ENCODE peak calls at places on chromosome 22, in seven cellular contexts. One of them, this sample, is unnamed.

GRCh38 chr22:23478175-23478574 is 101.9 kb downstream of the IGLL1 start:
- DNase-seq in lung microvascular endothelial cell: no peak
- DNase-seq in fibroblast of pulmonary artery: no peak
- DNase-seq in M059J: peak
- DNase-seq in fibroblast of gingiva: no peak
- DNase-seq in HTR-8/SVneo: no peak
- DNase-seq in pancreas: no peak
- DNase-seq in this sample: no peak

GRCh38 chr22:30733081-30733680 is 38.5 kb downstream of the OSBP2 start:
- DNase-seq in HTR-8/SVneo: no peak
- DNase-seq in lung microvascular endothelial cell: peak
- DNase-seq in fibroblast of gingiva: no peak
- DNase-seq in pancreas: no peak
- DNase-seq in fibroblast of pulmonary artery: peak
- DNase-seq in M059J: peak
- DNase-seq in this sample: no peak

GRCh38 chr22:47129902-47130301 is 367.5 kb downstream of the TBC1D22A start:
- DNase-seq in lung microvascular endothelial cell: no peak
- DNase-seq in M059J: no peak
- DNase-seq in fibroblast of gingiva: no peak
- DNase-seq in pancreas: peak
- DNase-seq in HTR-8/SVneo: no peak
- DNase-seq in fibroblast of pulmonary artery: no peak
- DNase-seq in this sample: peak

GRCh38 chr22:23393721-23394320 is 186.3 kb downstream of the IGLL1 start:
- DNase-seq in HTR-8/SVneo: no peak
- DNase-seq in lung microvascular endothelial cell: no peak
- DNase-seq in pancreas: peak
- DNase-seq in M059J: no peak
- DNase-seq in fibroblast of gingiva: no peak
- DNase-seq in fibroblast of pulmonary artery: no peak
- DNase-seq in this sample: no peak

GRCh38 chr22:41052661-41053490 is 39.5 kb upstream of the EP300 start:
- DNase-seq in pancreas: no peak
- DNase-seq in lung microvascular endothelial cell: no peak
- DNase-seq in HTR-8/SVneo: no peak
- DNase-seq in M059J: peak
- DNase-seq in fibroblast of gingiva: peak
- DNase-seq in fibroblast of pulmonary artery: peak
- DNase-seq in this sample: no peak

GRCh38 chr22:21754523-21755128 is 19.0 kb upstream of the YPEL1 start:
- DNase-seq in M059J: no peak
- DNase-seq in pancreas: no peak
- DNase-seq in fibroblast of gingiva: no peak
- DNase-seq in lung microvascular endothelial cell: no peak
- DNase-seq in fibroblast of pulmonary artery: peak
- DNase-seq in HTR-8/SVneo: no peak
- DNase-seq in this sample: no peak

GRCh38 chr22:19612866-19613572 is 88.8 kb upstream of the CLDN5 start:
- DNase-seq in fibroblast of pulmonary artery: no peak
- DNase-seq in fibroblast of gingiva: no peak
- DNase-seq in HTR-8/SVneo: no peak
- DNase-seq in lung microvascular endothelial cell: no peak
- DNase-seq in pancreas: no peak
- DNase-seq in M059J: no peak
- DNase-seq in this sample: no peak

GRCh38 chr22:48489551-48490512 is 1337.8 kb downstream of the BRD1 start:
- DNase-seq in lung microvascular endothelial cell: no peak
- DNase-seq in M059J: no peak
- DNase-seq in pancreas: peak
- DNase-seq in fibroblast of pulmonary artery: no peak
- DNase-seq in fibroblast of gingiva: no peak
- DNase-seq in HTR-8/SVneo: no peak
- DNase-seq in this sample: no peak

GRCh38 chr22:48488149-48488551 is 1339.5 kb downstream of the BRD1 start:
- DNase-seq in fibroblast of gingiva: no peak
- DNase-seq in pancreas: no peak
- DNase-seq in HTR-8/SVneo: no peak
- DNase-seq in fibroblast of pulmonary artery: no peak
- DNase-seq in M059J: no peak
- DNase-seq in lung microvascular endothelial cell: no peak
- DNase-seq in this sample: no peak

GRCh38 chr22:19871845-19872778 is 17.4 kb upstream of the GNB1L start:
- DNase-seq in pancreas: peak
- DNase-seq in fibroblast of gingiva: no peak
- DNase-seq in HTR-8/SVneo: no peak
- DNase-seq in M059J: no peak
- DNase-seq in fibroblast of pulmonary artery: no peak
- DNase-seq in lung microvascular endothelial cell: no peak
- DNase-seq in this sample: no peak

GRCh38 chr22:45149671-45150070 is 14.1 kb upstream of the NUP50 start:
- DNase-seq in fibroblast of pulmonary artery: no peak
- DNase-seq in lung microvascular endothelial cell: no peak
- DNase-seq in fibroblast of gingiva: peak
- DNase-seq in HTR-8/SVneo: no peak
- DNase-seq in M059J: no peak
- DNase-seq in pancreas: no peak
- DNase-seq in this sample: no peak

GRCh38 chr22:24997023-24997422 is 44.5 kb downstream of the KIAA1671 start:
- DNase-seq in HTR-8/SVneo: no peak
- DNase-seq in lung microvascular endothelial cell: no peak
- DNase-seq in pancreas: no peak
- DNase-seq in fibroblast of gingiva: no peak
- DNase-seq in fibroblast of pulmonary artery: no peak
- DNase-seq in M059J: no peak
- DNase-seq in this sample: no peak

GRCh38 chr22:40326905-40327735 is 19.2 kb upstream of the ADSL start:
- DNase-seq in M059J: peak
- DNase-seq in fibroblast of gingiva: peak
- DNase-seq in fibroblast of pulmonary artery: peak
- DNase-seq in lung microvascular endothelial cell: peak
- DNase-seq in pancreas: no peak
- DNase-seq in HTR-8/SVneo: no peak
- DNase-seq in this sample: peak

GRCh38 chr22:19759459-19759993 is 1.1 kb upstream of the TBX1 start:
- DNase-seq in pancreas: no peak
- DNase-seq in M059J: no peak
- DNase-seq in lung microvascular endothelial cell: peak
- DNase-seq in HTR-8/SVneo: no peak
- DNase-seq in fibroblast of gingiva: no peak
- DNase-seq in fibroblast of pulmonary artery: no peak
- DNase-seq in this sample: no peak

GRCh38 chr22:19872779-19873137 is 18.1 kb upstream of the GNB1L start:
- DNase-seq in fibroblast of pulmonary artery: no peak
- DNase-seq in fibroblast of gingiva: no peak
- DNase-seq in HTR-8/SVneo: no peak
- DNase-seq in lung microvascular endothelial cell: peak
- DNase-seq in M059J: no peak
- DNase-seq in pancreas: peak
- DNase-seq in this sample: no peak

GRCh38 chr22:38965614-38966378 is 8.4 kb downstream of the APOBEC3A start:
- DNase-seq in M059J: no peak
- DNase-seq in lung microvascular endothelial cell: no peak
- DNase-seq in fibroblast of pulmonary artery: no peak
- DNase-seq in fibroblast of gingiva: no peak
- DNase-seq in HTR-8/SVneo: no peak
- DNase-seq in pancreas: no peak
- DNase-seq in this sample: no peak

GRCh38 chr22:44338906-44339305 is 26.2 kb upstream of the SHISAL1 start:
- DNase-seq in M059J: no peak
- DNase-seq in fibroblast of pulmonary artery: no peak
- DNase-seq in lung microvascular endothelial cell: no peak
- DNase-seq in HTR-8/SVneo: no peak
- DNase-seq in pancreas: no peak
- DNase-seq in fibroblast of gingiva: no peak
- DNase-seq in this sample: peak

GRCh38 chr22:32897400-32897799 is 95.9 kb downstream of the TIMP3 start:
- DNase-seq in fibroblast of pulmonary artery: peak
- DNase-seq in lung microvascular endothelial cell: no peak
- DNase-seq in HTR-8/SVneo: peak
- DNase-seq in M059J: peak
- DNase-seq in pancreas: no peak
- DNase-seq in fibroblast of gingiva: no peak
- DNase-seq in this sample: no peak

GRCh38 chr22:30940655-30941362 is 27.8 kb downstream of the MORC2 start:
- DNase-seq in HTR-8/SVneo: no peak
- DNase-seq in M059J: no peak
- DNase-seq in fibroblast of pulmonary artery: no peak
- DNase-seq in lung microvascular endothelial cell: no peak
- DNase-seq in fibroblast of gingiva: no peak
- DNase-seq in pancreas: no peak
- DNase-seq in this sample: no peak

GRCh38 chr22:19795617-19796008 is 35.0 kb downstream of the TBX1 start:
- DNase-seq in M059J: no peak
- DNase-seq in fibroblast of pulmonary artery: no peak
- DNase-seq in fibroblast of gingiva: peak
- DNase-seq in lung microvascular endothelial cell: no peak
- DNase-seq in HTR-8/SVneo: no peak
- DNase-seq in pancreas: no peak
- DNase-seq in this sample: no peak

GRCh38 chr22:20783844-20784723 is 10.2 kb downstream of the SERPIND1 start:
- DNase-seq in M059J: peak
- DNase-seq in lung microvascular endothelial cell: peak
- DNase-seq in pancreas: no peak
- DNase-seq in fibroblast of gingiva: peak
- DNase-seq in fibroblast of pulmonary artery: peak
- DNase-seq in HTR-8/SVneo: peak
- DNase-seq in this sample: no peak